ENCODE peak calls at places on chromosomes 5 and 9, in six cellular contexts. Z is stimulated activated CD4-positive, alpha-beta T cell treated with anti-CD3 and anti-CD28 coated beads, TNF-alpha, amount 100 ng/mL, for 24 hours; U is activated CD8-positive, alpha-beta memory T cell treated with anti-CD3 and anti-CD28 coated beads for 48 hours; B is omental fat pad; Y is renal cortical epithelial cell; W is HFFc6. A is an unnamed sample.

GRCh38 chr5:158873115-158873514 is 226.6 kb downstream of the EBF1 start:
- DNase-seq in Z (no peak), Y (no peak), B (no peak), W (no peak), U (no peak), A (no peak)

GRCh38 chr9:81293651-81294050 is 395.7 kb downstream of the TLE1 start:
- DNase-seq in B (no peak), U (no peak), W (no peak), Y (no peak), Z (no peak), A (no peak)

GRCh38 chr9:23648651-23649050 is 177.4 kb downstream of the ELAVL2 start:
- DNase-seq in U (no peak), Z (no peak), B (no peak), W (no peak), Y (no peak), A (no peak)

GRCh38 chr5:172172912-172173591 is 15.0 kb downstream of the STK10 start:
- DNase-seq in B (no peak), W (no peak), Y (no peak), U (no peak), Z (no peak), A (no peak)

GRCh38 chr5:105947461-105947860 is 1723.3 kb downstream of the EFNA5 start:
- DNase-seq in Z (no peak), B (no peak), U (no peak), Y (no peak), W (no peak), A (no peak)

GRCh38 chr9:96553070-96553469 is 66.6 kb downstream of the CDC14B start:
- DNase-seq in B (no peak), W (peak), Z (no peak), U (no peak), Y (peak), A (peak)

GRCh38 chr5:150431574-150431973 is 18.0 kb downstream of the RPS14 start:
- DNase-seq in W (no peak), B (no peak), Z (no peak), Y (no peak), U (no peak), A (no peak)

GRCh38 chr5:131171276-131171815 is 602 bp downstream of the LYRM7 start:
- DNase-seq in W (no peak), B (no peak), Y (peak), Z (no peak), U (no peak), A (peak)

GRCh38 chr9:89304479-89305188 is 6.4 kb upstream of the CKS2 start:
- DNase-seq in B (no peak), Z (no peak), Y (peak), W (no peak), U (no peak), A (no peak)

A was measured in kidney tubule cell.